ENCODE peak calls at places on chromosomes 1 and 21, in four cellular contexts. E is GM23338; K is thoracic aorta; R is central memory CD8-positive, alpha-beta T cell. U is an unnamed sample.

GRCh38 chr1:172397221-172397620 is 23.3 kb upstream of the C1orf105 start:
- DNase-seq in E (no peak), K (no peak), R (no peak), U (peak; percentile 75)

GRCh38 chr1:33641099-33641830 is 168.8 kb downstream of the ZSCAN20 start:
- DNase-seq in E (peak; percentile 62), K (no peak), R (no peak), U (peak; percentile 14)

GRCh38 chr1:6129313-6129712 is 50.8 kb downstream of the CHD5 start:
- DNase-seq in E (no peak), K (no peak), R (no peak), U (no peak)

GRCh38 chr1:67166196-67166595 is at the start of gene IL23R:
- DNase-seq in E (no peak), K (no peak), R (no peak), U (no peak)

GRCh38 chr1:221030121-221030649 is 150.9 kb downstream of the HLX start:
- DNase-seq in E (no peak), K (no peak), R (no peak), U (peak; percentile 65)

GRCh38 chr21:44418108-44418875 is 37.0 kb upstream of the LRRC3 start:
- DNase-seq in E (no peak), K (no peak), R (no peak), U (no peak)

GRCh38 chr1:114979278-114979891 is 50.2 kb upstream of the TSHB start:
- DNase-seq in E (peak; percentile 78), K (peak; percentile 8), R (peak; percentile 51), U (peak; percentile 52)

GRCh38 chr21:46226920-46227599 is 1.5 kb downstream of the LSS start:
- DNase-seq in E (no peak), K (no peak), R (no peak), U (peak; percentile 78)

GRCh38 chr21:33018707-33019455 is 6.9 kb upstream of the OLIG2 start:
- DNase-seq in E (no peak), K (no peak), R (no peak), U (no peak)

GRCh38 chr1:2208309-2209239 is 14.0 kb upstream of the FAAP20 start:
- DNase-seq in E (no peak), K (peak; percentile 94), R (no peak), U (peak; percentile 88)

U was measured in IMR-90.